ENCODE peak calls at places on chromosomes 2 and 18, in six cellular contexts. L, Q, H, A, Z and X are unnamed samples.
A peak's percentile ranks its signal among the peaks of the same experiment; 100 is the strongest.

GRCh38 chr2:60886962-60887361 is 5.6 kb downstream of the REL start:
- DNase-seq in L (no peak), Q (no peak), H (no peak), A (no peak), Z (no peak), X (no peak)

GRCh38 chr2:73916666-73917065 is 10.0 kb upstream of the DGUOK start:
- DNase-seq in L (no peak), Q (no peak), H (no peak), A (no peak), Z (no peak), X (no peak)

GRCh38 chr18:57447154-57447621 is 12.0 kb downstream of the ONECUT2 start:
- DNase-seq in L (peak; percentile 18), Q (peak; percentile 35), H (peak; percentile 85), A (no peak), Z (peak; percentile 84), X (peak; percentile 86)

GRCh38 chr2:18545384-18545783 is 15.1 kb downstream of the RDH14 start:
- DNase-seq in L (peak; percentile 86), Q (peak; percentile 10), H (no peak), A (no peak), Z (no peak), X (no peak)

GRCh38 chr2:30374380-30374779 is 72.7 kb upstream of the LCLAT1 start:
- DNase-seq in L (no peak), Q (no peak), H (no peak), A (no peak), Z (no peak), X (no peak)

GRCh38 chr2:194697439-194697838 is 959.6 kb upstream of the SLC39A10 start:
- DNase-seq in L (no peak), Q (no peak), H (no peak), A (no peak), Z (no peak), X (no peak)

GRCh38 chr18:76130845-76131244 is 364.2 kb downstream of the ZNF516 start:
- DNase-seq in L (no peak), Q (no peak), H (no peak), A (no peak), Z (no peak), X (no peak)

GRCh38 chr2:143745060-143745459 is 615.8 kb downstream of the ARHGAP15 start:
- DNase-seq in L (no peak), Q (no peak), H (no peak), A (peak; percentile 17), Z (no peak), X (peak; percentile 92)

GRCh38 chr18:39945076-39945475 is 2010.0 kb upstream of the PIK3C3 start:
- DNase-seq in L (no peak), Q (no peak), H (no peak), A (no peak), Z (no peak), X (no peak)

GRCh38 chr2:24207359-24207758 is 32.5 kb downstream of the FAM228A start:
- DNase-seq in L (no peak), Q (no peak), H (no peak), A (no peak), Z (no peak), X (no peak)

GRCh38 chr2:181158453-181158852 is 178.0 kb downstream of the UBE2E3 start:
- DNase-seq in L (peak; percentile 34), Q (peak; percentile 16), H (no peak), A (no peak), Z (no peak), X (no peak)

DNA sequence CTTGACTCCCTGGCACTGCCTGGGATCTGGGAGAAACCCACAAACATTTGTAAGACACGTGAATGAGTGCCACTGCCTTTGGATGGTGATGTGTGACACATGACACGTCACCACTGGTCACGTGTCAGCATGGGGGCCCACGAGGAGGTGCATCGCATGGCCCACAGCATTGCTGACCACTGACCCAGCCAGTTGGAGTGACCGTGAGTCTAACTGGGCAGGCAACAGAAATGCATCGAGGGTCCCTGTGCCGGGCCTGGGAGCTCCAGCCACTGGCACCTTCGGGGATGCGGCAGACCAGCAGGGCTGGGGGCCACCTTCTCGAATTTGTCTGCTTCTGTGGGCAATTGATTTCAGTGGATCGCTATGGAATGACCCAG is 121.9 kb upstream of the HDAC4 start:
- DNase-seq in L (no peak), Q (no peak), H (no peak), A (no peak), Z (no peak), X (no peak)
- H2BK15ac ChIP-seq in L (no peak overlapping the region), Q (no peak overlapping the region), H (peak overlapping the region; percentile 10), A (no peak overlapping the region), Z (no peak overlapping the region), X (no peak overlapping the region)

DNA sequence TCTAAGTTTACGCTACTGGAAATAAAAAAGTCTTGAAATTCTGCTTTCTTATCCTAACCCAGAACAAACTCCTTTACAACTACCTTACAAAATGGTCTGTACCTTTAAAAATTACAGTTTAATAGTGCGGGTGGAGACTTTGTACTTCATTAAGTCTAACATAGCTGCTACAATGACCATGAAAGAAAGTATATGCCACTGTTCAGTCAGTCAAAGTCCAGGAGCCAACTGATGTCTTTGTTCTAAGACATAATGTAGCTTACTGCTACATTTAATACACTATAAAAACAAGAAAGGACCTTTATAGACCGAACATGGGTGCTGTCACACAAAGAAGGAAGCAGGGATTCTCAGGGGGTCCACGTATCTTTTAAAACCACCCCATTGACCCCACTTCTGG is 36.0 kb downstream of the IWS1 start:
- DNase-seq in L (no peak), Q (no peak), H (no peak), A (no peak), Z (no peak), X (no peak)
- H2BK15ac ChIP-seq in L (no peak overlapping the region), Q (no peak overlapping the region), H (no peak overlapping the region), A (no peak overlapping the region), Z (no peak overlapping the region), X (no peak overlapping the region)

GRCh38 chr2:64826703-64827102 is 162.5 kb upstream of the SLC1A4 start:
- DNase-seq in L (no peak), Q (no peak), H (no peak), A (no peak), Z (no peak), X (no peak)

GRCh38 chr2:64820901-64821300 is 167.2 kb upstream of the SERTAD2 start:
- DNase-seq in L (no peak), Q (no peak), H (no peak), A (no peak), Z (no peak), X (no peak)

GRCh38 chr2:64825831-64826496 is 163.2 kb upstream of the SLC1A4 start:
- DNase-seq in L (peak; percentile 22), Q (no peak), H (no peak), A (no peak), Z (no peak), X (no peak)

GRCh38 chr2:64819774-64820688 is 166.3 kb upstream of the SERTAD2 start:
- DNase-seq in L (no peak), Q (no peak), H (no peak), A (no peak), Z (no peak), X (no peak)

DNA sequence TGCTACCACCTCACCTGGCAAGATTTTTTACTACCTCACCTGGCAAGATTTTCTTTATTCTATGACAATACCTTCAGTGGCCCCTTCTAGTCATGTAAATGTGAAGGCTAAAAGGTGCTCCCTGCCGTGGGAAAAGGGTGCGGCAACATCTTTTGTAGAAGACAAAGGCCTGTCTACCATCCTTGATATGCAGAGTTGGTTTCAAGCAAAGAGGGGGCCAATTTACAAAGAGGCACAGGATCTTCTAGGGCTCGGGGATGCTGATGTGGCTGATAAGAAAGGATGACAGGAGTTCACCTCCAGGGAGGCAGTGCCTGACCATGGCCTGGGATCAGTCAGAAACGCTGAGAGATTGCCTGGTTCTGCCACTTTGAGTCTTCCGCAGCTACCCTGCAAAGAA is 165.4 kb upstream of the SLC1A4 start:
- DNase-seq in L (no peak), Q (no peak), H (no peak), A (peak; percentile 80), Z (peak; percentile 85), X (no peak)
- H2BK15ac ChIP-seq in L (no peak overlapping the region), Q (no peak overlapping the region), H (no peak overlapping the region), A (no peak overlapping the region), Z (no peak overlapping the region), X (no peak overlapping the region)

DNA sequence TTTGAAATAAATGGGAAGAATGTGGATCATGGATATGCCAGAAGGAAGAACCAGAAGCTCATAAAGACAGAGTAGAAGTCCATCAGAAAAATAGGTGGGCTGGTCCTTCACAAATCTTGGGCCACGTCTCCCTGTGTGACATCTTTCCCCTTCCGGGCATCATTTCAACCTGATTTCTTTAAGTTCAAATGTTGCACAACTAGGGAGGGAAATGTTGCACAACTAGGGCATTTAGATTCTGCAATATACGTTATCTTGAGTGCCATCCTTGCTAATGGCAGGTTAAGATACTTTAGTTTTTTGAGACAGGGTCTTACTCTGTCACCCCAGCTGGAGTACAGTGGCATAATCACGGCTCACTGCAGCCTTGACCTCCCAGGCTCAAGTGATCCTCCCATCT is 129.6 kb downstream of the CERS6 start:
- DNase-seq in L (no peak), Q (no peak), H (no peak), A (no peak), Z (no peak), X (no peak)
- H2BK15ac ChIP-seq in L (no peak overlapping the region), Q (no peak overlapping the region), H (no peak overlapping the region), A (no peak overlapping the region), Z (no peak overlapping the region), X (no peak overlapping the region)

GRCh38 chr2:237431856-237432255 is 17.9 kb upstream of the COL6A3 start:
- DNase-seq in L (no peak), Q (no peak), H (no peak), A (no peak), Z (no peak), X (no peak)
- H2BK15ac ChIP-seq in L (peak overlapping the region; percentile 51), Q (no peak overlapping the region), H (no peak overlapping the region), A (no peak overlapping the region), Z (no peak overlapping the region), X (no peak overlapping the region)

DNA sequence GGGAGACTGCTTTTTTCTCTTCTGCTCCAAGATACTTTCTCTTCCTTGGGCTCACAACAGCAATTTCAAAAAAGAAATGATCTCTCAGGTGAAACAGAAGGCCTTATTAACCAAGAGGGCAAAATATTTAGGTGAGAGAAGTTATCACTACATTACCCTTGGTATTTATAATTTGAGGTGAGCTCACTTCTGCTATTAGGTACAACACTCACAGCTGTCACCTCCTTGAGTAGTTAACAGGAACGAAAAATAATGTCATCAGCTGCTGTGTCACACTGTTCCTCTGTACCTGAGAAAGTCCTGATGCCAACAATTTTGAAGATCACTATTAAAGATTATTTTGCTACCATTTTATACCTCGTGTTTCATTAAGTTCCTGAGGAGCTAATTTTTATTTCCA is 205.0 kb downstream of the DLGAP1 start:
- DNase-seq in L (no peak), Q (no peak), H (no peak), A (no peak), Z (no peak), X (no peak)
- H2BK15ac ChIP-seq in L (no peak overlapping the region), Q (no peak overlapping the region), H (no peak overlapping the region), A (no peak overlapping the region), Z (no peak overlapping the region), X (no peak overlapping the region)

DNA sequence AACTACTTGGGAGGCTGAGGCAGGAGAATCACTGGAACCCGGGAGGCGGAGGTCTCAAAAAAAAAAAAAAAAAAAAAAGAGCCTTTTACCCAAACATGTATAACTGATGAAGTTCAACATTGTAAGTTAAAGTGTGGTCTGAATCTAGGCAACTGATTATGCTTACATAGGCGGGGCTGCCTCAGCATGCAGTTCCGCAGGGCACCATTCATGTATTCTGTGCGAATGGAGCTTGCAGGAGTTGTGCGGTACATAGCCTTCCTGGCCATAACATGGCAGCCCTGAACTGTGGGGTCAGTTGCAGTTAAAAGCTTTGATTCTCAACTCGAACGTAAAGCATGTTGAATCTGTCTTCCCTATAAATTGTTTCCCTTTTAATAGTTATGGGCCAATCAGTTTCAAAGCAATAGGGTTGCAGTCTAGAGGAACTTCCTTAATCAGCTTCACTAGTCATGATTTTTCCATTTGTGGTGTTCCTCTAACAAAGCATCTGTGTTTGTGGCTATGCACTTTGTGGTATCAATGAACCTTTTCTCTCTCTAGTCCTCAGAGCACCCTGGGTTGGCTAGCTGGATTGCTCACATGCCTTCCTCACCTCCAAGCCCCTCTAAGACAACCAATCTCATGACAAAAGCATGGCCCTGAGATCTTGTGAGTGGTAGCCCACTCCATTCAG is 30.6 kb upstream of the CEP68 start:
- DNase-seq in L (no peak), Q (no peak), H (no peak), A (no peak), Z (no peak), X (no peak)
- H2BK15ac ChIP-seq in L (no peak overlapping the region), Q (no peak overlapping the region), H (no peak overlapping the region), A (no peak overlapping the region), Z (no peak overlapping the region), X (no peak overlapping the region)